ENCODE peak calls at places on chromosomes 6 and 20, in seven cellular contexts. P is ovary, R is Peyer's patch, I is H1, S is heart left ventricle, Z is H54, Y is stomach. Q is an unnamed sample.
A peak's percentile ranks its signal among the peaks of the same experiment; 100 is the strongest.

GRCh38 chr6:14822689-14823088 is 423.2 kb upstream of the JARID2 start:
- DNase-seq in P (no peak), R (no peak), I (no peak), S (no peak), Z (no peak), Y (no peak), Q (no peak)

GRCh38 chr6:115643762-115644161 is 416.9 kb downstream of the FRK start:
- DNase-seq in P (no peak), R (no peak), I (no peak), S (no peak), Z (no peak), Y (no peak), Q (no peak)

GRCh38 chr6:168017629-168018028 is 20.2 kb downstream of the KIF25 start:
- DNase-seq in P (no peak), R (no peak), I (peak; percentile 20), S (no peak), Z (no peak), Y (no peak), Q (no peak)

GRCh38 chr6:13391537-13391936 is 63.2 kb upstream of the TBC1D7 start:
- DNase-seq in P (no peak), R (no peak), I (no peak), S (no peak), Z (no peak), Y (no peak), Q (no peak)

GRCh38 chr6:10850728-10851127 is 12.4 kb upstream of the MAK start:
- DNase-seq in P (no peak), R (no peak), I (no peak), S (no peak), Z (no peak), Y (no peak), Q (no peak)

GRCh38 chr6:3841066-3841454 is 8.1 kb upstream of the FAM50B start:
- DNase-seq in P (no peak), R (no peak), I (no peak), S (no peak), Z (no peak), Y (no peak), Q (no peak)

GRCh38 chr6:37049990-37050853 is 44.8 kb downstream of the FGD2 start:
- DNase-seq in P (no peak), R (no peak), I (no peak), S (peak; percentile 83), Z (no peak), Y (peak; percentile 58), Q (peak; percentile 42)

GRCh38 chr20:15317546-15318242 is 980.3 kb upstream of the FLRT3 start:
- DNase-seq in P (no peak), R (no peak), I (no peak), S (no peak), Z (no peak), Y (no peak), Q (no peak)

GRCh38 chr20:8670900-8671229 is 398.0 kb upstream of the PLCB4 start:
- DNase-seq in P (no peak), R (no peak), I (no peak), S (no peak), Z (no peak), Y (no peak), Q (no peak)

GRCh38 chr6:1643830-1644445 is 34.2 kb downstream of the FOXC1 start:
- DNase-seq in P (no peak), R (no peak), I (no peak), S (no peak), Z (no peak), Y (no peak), Q (no peak)

GRCh38 chr6:42781546-42781810 is 374 bp upstream of the BICRAL start:
- DNase-seq in P (no peak), R (no peak), I (no peak), S (no peak), Z (no peak), Y (no peak), Q (no peak)

GRCh38 chr6:42782689-42783176 is 881 bp downstream of the BICRAL start:
- DNase-seq in P (peak; percentile 79), R (peak; percentile 84), I (peak; percentile 78), S (peak; percentile 82), Z (peak; percentile 82), Y (peak; percentile 75), Q (peak; percentile 83)

GRCh38 chr6:42783876-42784738 is 2.3 kb downstream of the BICRAL start:
- DNase-seq in P (no peak), R (no peak), I (no peak), S (no peak), Z (no peak), Y (no peak), Q (no peak)

GRCh38 chr6:42783177-42783875 is 1.5 kb downstream of the BICRAL start:
- DNase-seq in P (peak; percentile 87), R (peak; percentile 86), I (peak; percentile 80), S (peak; percentile 88), Z (peak; percentile 40), Y (peak; percentile 78), Q (peak; percentile 75)

DNA sequence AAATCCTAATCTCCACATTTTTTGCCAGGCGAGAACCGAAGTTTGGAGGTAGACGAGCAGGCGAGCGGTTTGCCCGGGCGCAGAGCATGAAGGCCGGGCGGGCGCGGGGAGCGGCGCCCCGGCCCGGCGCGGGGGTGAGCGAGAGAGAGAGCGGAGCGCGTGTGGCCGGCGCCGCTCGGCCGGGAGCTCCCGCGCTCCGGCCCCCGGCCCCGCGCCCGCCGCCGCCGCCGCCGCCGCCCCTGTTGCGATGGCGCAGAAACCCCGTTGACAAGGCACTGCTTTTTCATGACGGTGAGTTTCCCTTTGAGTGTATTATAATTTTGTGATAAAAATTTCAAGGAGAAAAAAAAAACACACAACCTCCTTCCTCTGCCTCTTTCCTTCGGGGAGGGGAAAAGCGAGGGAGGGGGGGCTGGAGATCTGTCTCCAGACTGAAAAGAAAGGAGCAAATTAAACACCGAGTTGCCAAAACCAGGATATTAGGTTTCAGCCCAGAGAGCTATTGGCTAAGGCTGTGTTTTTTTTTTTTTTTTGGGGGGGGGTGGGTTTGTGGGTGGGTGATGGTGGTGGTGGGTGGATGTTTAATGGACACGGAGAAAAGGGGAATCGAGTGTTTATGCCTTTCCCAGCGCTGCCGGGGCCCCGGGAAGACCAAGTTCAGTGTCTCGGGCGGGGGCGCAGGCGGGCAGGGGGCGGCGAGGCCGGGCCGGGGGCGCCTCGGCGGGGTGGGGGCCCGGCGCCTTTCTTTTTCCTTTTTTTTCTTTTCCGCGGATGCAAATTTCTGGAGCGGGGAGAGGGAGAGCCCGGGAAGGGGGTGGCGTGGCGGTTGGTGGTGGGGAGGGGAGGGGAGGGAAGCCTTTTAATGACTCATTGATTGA is at the start of gene BICRAL:
- DNase-seq in P (peak; percentile 81), R (peak; percentile 81), I (peak; percentile 79), S (peak; percentile 66), Z (peak; percentile 71), Y (peak; percentile 59), Q (peak; percentile 77)
- TF ChIP-seq POLR2A in P (no peak), R (no peak), I (no peak), S (no peak), Z (peak; percentile 30), Y (no peak), Q (no peak)

DNA sequence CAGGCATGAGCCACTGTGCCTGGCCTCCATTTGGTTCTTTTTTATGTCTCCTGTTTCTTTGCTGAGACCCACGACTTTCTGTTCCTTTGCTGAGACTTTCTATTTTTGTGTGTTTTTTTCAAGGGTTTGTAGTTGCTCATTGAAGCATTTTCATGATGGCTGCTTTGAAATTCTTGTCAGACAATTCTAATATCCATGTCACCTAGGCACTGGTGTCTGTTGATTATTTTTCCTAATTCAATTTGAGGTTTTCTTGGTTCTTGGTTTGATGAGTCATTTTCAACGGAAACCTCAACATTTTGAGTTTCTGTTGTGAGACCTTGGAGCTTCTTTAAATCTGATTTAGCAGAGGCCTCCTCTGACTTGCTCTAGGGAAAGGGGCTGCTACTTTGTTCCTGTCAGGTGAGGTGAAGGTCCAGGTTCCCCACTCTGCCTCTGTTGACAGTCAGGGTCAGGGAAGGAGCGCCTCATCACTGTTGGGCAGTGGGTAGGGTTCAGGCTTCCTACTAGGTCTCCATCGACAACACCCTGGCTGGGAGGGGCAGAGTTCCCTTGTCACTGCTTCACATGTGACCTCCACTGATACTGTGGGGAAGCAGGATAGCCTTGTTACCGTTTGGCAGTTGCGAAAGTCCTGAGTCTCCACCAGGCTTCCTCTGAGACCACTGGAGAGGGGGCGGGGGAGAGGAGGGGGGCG is 67.2 kb upstream of the RNF24 start:
- DNase-seq in P (no peak), R (no peak), I (no peak), S (peak; percentile 61), Z (no peak), Y (no peak), Q (no peak)
- TF ChIP-seq POLR2A in P (no peak), R (no peak), I (no peak), S (no peak), Z (no peak), Y (no peak), Q (no peak)

GRCh38 chr6:121285041-121285440 is 49.2 kb downstream of the TBC1D32 start:
- DNase-seq in P (no peak), R (no peak), I (no peak), S (no peak), Z (no peak), Y (no peak), Q (no peak)
- TF ChIP-seq POLR2A in P (no peak), R (no peak), I (no peak), S (no peak), Z (no peak), Y (no peak), Q (no peak)

GRCh38 chr6:43773050-43773956 is 3.3 kb downstream of the VEGFA start:
- DNase-seq in P (peak; percentile 45), R (peak; percentile 80), I (peak; percentile 74), S (peak; percentile 81), Z (peak; percentile 96), Y (peak; percentile 76), Q (peak; percentile 56)
- TF ChIP-seq POLR2A in P (no peak), R (peak; percentile 63), I (no peak), S (no peak), Z (no peak), Y (no peak), Q (no peak)

GRCh38 chr6:73579851-73580246 is 59.0 kb upstream of the EEF1A1 start:
- DNase-seq in P (peak; percentile 49), R (no peak), I (no peak), S (peak; percentile 35), Z (peak; percentile 47), Y (peak; percentile 32), Q (peak; percentile 30)
- TF ChIP-seq POLR2A in P (no peak), R (no peak), I (no peak), S (no peak), Z (no peak), Y (no peak), Q (no peak)

GRCh38 chr6:139659711-139660110 is 285.3 kb upstream of the CITED2 start:
- DNase-seq in P (no peak), R (no peak), I (no peak), S (no peak), Z (no peak), Y (no peak), Q (no peak)
- TF ChIP-seq POLR2A in P (no peak), R (no peak), I (no peak), S (no peak), Z (no peak), Y (no peak), Q (no peak)